ENCODE peak calls at places on chromosomes 5 and 9, in ten cellular contexts. One of them, this sample, is unnamed.

GRCh38 chr9:109010676-109011655 is 2.3 kb downstream of the CTNNAL1 start:
- DNase-seq in dermis microvascular lymphatic vessel endothelial cell: peak; percentile 93
- DNase-seq in ACHN: peak; percentile 56
- DNase-seq in left ventricle myocardium inferior: no peak
- DNase-seq in transverse colon: peak; percentile 19
- DNase-seq in spleen: no peak
- DNase-seq in mesothelial cell of epicardium: no peak
- DNase-seq in mesendoderm: no peak
- DNase-seq in H54: no peak
- DNase-seq in pancreas: no peak
- DNase-seq in this sample: peak; percentile 70

GRCh38 chr5:180643191-180643851 is 6.1 kb downstream of the FLT4 start:
- DNase-seq in mesendoderm: no peak
- DNase-seq in H54: no peak
- DNase-seq in spleen: no peak
- DNase-seq in dermis microvascular lymphatic vessel endothelial cell: no peak
- DNase-seq in left ventricle myocardium inferior: peak; percentile 7
- DNase-seq in ACHN: no peak
- DNase-seq in pancreas: no peak
- DNase-seq in transverse colon: no peak
- DNase-seq in mesothelial cell of epicardium: no peak
- DNase-seq in this sample: peak; percentile 50

GRCh38 chr9:91809581-91810285 is 140.3 kb downstream of the ROR2 start:
- DNase-seq in spleen: no peak
- DNase-seq in H54: peak; percentile 42
- DNase-seq in dermis microvascular lymphatic vessel endothelial cell: no peak
- DNase-seq in pancreas: no peak
- DNase-seq in mesendoderm: no peak
- DNase-seq in ACHN: peak; percentile 2
- DNase-seq in transverse colon: no peak
- DNase-seq in left ventricle myocardium inferior: no peak
- DNase-seq in mesothelial cell of epicardium: peak; percentile 26
- DNase-seq in this sample: peak; percentile 46

GRCh38 chr9:26723486-26723885 is 169.1 kb downstream of the CAAP1 start:
- DNase-seq in transverse colon: peak; percentile 52
- DNase-seq in left ventricle myocardium inferior: no peak
- DNase-seq in mesendoderm: peak; percentile 85
- DNase-seq in spleen: no peak
- DNase-seq in H54: peak; percentile 38
- DNase-seq in dermis microvascular lymphatic vessel endothelial cell: peak; percentile 5
- DNase-seq in ACHN: peak; percentile 61
- DNase-seq in pancreas: peak; percentile 17
- DNase-seq in mesothelial cell of epicardium: peak; percentile 41
- DNase-seq in this sample: peak; percentile 94

GRCh38 chr9:98962861-98963260 is 19.2 kb downstream of the COL15A1 start:
- DNase-seq in H54: no peak
- DNase-seq in dermis microvascular lymphatic vessel endothelial cell: no peak
- DNase-seq in pancreas: no peak
- DNase-seq in ACHN: no peak
- DNase-seq in left ventricle myocardium inferior: no peak
- DNase-seq in transverse colon: no peak
- DNase-seq in spleen: no peak
- DNase-seq in mesendoderm: peak; percentile 79
- DNase-seq in mesothelial cell of epicardium: no peak
- DNase-seq in this sample: no peak

GRCh38 chr5:13510616-13511015 is 433.9 kb downstream of the DNAH5 start:
- DNase-seq in dermis microvascular lymphatic vessel endothelial cell: no peak
- DNase-seq in left ventricle myocardium inferior: no peak
- DNase-seq in transverse colon: no peak
- DNase-seq in mesothelial cell of epicardium: no peak
- DNase-seq in spleen: no peak
- DNase-seq in ACHN: no peak
- DNase-seq in H54: no peak
- DNase-seq in pancreas: no peak
- DNase-seq in mesendoderm: no peak
- DNase-seq in this sample: peak; percentile 88

GRCh38 chr9:133590231-133590855 is 18.8 kb downstream of the FAM163B start:
- DNase-seq in mesothelial cell of epicardium: no peak
- DNase-seq in transverse colon: no peak
- DNase-seq in ACHN: no peak
- DNase-seq in dermis microvascular lymphatic vessel endothelial cell: no peak
- DNase-seq in spleen: no peak
- DNase-seq in mesendoderm: no peak
- DNase-seq in pancreas: peak; percentile 41
- DNase-seq in H54: no peak
- DNase-seq in left ventricle myocardium inferior: no peak
- DNase-seq in this sample: no peak

GRCh38 chr5:154042751-154043150 is 4.0 kb downstream of the MFAP3 start:
- DNase-seq in mesendoderm: no peak
- DNase-seq in pancreas: no peak
- DNase-seq in dermis microvascular lymphatic vessel endothelial cell: peak; percentile 85
- DNase-seq in left ventricle myocardium inferior: no peak
- DNase-seq in mesothelial cell of epicardium: no peak
- DNase-seq in ACHN: no peak
- DNase-seq in H54: no peak
- DNase-seq in spleen: no peak
- DNase-seq in transverse colon: no peak
- DNase-seq in this sample: no peak

GRCh38 chr5:138936968-138937345 is 61.8 kb upstream of the LRRTM2 start:
- DNase-seq in pancreas: no peak
- DNase-seq in mesothelial cell of epicardium: no peak
- DNase-seq in spleen: no peak
- DNase-seq in dermis microvascular lymphatic vessel endothelial cell: no peak
- DNase-seq in ACHN: no peak
- DNase-seq in H54: no peak
- DNase-seq in transverse colon: no peak
- DNase-seq in mesendoderm: no peak
- DNase-seq in left ventricle myocardium inferior: no peak
- DNase-seq in this sample: no peak

GRCh38 chr9:4065054-4065453 is 234.8 kb downstream of the GLIS3 start:
- DNase-seq in transverse colon: no peak
- DNase-seq in spleen: no peak
- DNase-seq in H54: no peak
- DNase-seq in mesendoderm: no peak
- DNase-seq in left ventricle myocardium inferior: no peak
- DNase-seq in pancreas: no peak
- DNase-seq in ACHN: no peak
- DNase-seq in dermis microvascular lymphatic vessel endothelial cell: no peak
- DNase-seq in mesothelial cell of epicardium: no peak
- DNase-seq in this sample: no peak

GRCh38 chr9:134689320-134690181 is 47.9 kb downstream of the COL5A1 start:
- DNase-seq in H54: peak; percentile 75
- DNase-seq in ACHN: peak; percentile 3
- DNase-seq in spleen: peak; percentile 84
- DNase-seq in mesothelial cell of epicardium: peak; percentile 82
- DNase-seq in dermis microvascular lymphatic vessel endothelial cell: peak; percentile 65
- DNase-seq in mesendoderm: peak; percentile 67
- DNase-seq in pancreas: peak; percentile 86
- DNase-seq in transverse colon: peak; percentile 68
- DNase-seq in left ventricle myocardium inferior: peak; percentile 70
- DNase-seq in this sample: peak; percentile 89

GRCh38 chr9:37902804-37903580 is 935 bp downstream of the SLC25A51 start:
- DNase-seq in mesothelial cell of epicardium: no peak
- DNase-seq in left ventricle myocardium inferior: no peak
- DNase-seq in H54: no peak
- DNase-seq in pancreas: no peak
- DNase-seq in mesendoderm: peak; percentile 33
- DNase-seq in transverse colon: no peak
- DNase-seq in dermis microvascular lymphatic vessel endothelial cell: peak; percentile 36
- DNase-seq in ACHN: peak; percentile 11
- DNase-seq in spleen: peak; percentile 22
- DNase-seq in this sample: no peak

GRCh38 chr5:17860660-17861315 is 226.5 kb downstream of the TAF11L14 start:
- DNase-seq in transverse colon: no peak
- DNase-seq in spleen: no peak
- DNase-seq in mesothelial cell of epicardium: no peak
- DNase-seq in H54: no peak
- DNase-seq in pancreas: no peak
- DNase-seq in left ventricle myocardium inferior: no peak
- DNase-seq in mesendoderm: no peak
- DNase-seq in dermis microvascular lymphatic vessel endothelial cell: no peak
- DNase-seq in ACHN: no peak
- DNase-seq in this sample: no peak

This sample was measured in islet precursor cell.